ENCODE peak calls at places on chromosomes 7 and 10, in ten cellular contexts. V is body of pancreas, P is NCI-H1105, X is GM03348, H is dorsolateral prefrontal cortex, B is nucleus accumbens, A is heart left ventricle, D is NCI-H2171 treated with DMSO at 0.1 percent for 48 hours, Q is astrocyte of the spinal cord, N is OCI-LY7. S is an unnamed sample.

GRCh38 chr10:7829289-7829834 is 11.1 kb downstream of the TAF3 start:
- DNase-seq in V (no peak), P (no peak), X (no peak), H (no peak), B (no peak), A (no peak), D (no peak), Q (no peak), N (no peak), S (no peak)

GRCh38 chr10:75108684-75109458 is 2.6 kb upstream of the SAMD8 start:
- DNase-seq in V (peak; percentile 38), P (no peak), X (peak; percentile 69), H (no peak), B (no peak), A (no peak), D (no peak), Q (no peak), N (peak; percentile 21), S (no peak)

GRCh38 chr7:29053105-29053872 is 93.0 kb downstream of the CPVL start:
- DNase-seq in V (no peak), P (no peak), X (no peak), H (no peak), B (no peak), A (no peak), D (no peak), Q (no peak), N (no peak), S (no peak)

GRCh38 chr10:33772370-33773331 is 438.2 kb upstream of the NRP1 start:
- DNase-seq in V (peak; percentile 22), P (no peak), X (peak; percentile 9), H (no peak), B (no peak), A (no peak), D (no peak), Q (peak; percentile 18), N (no peak), S (no peak)

GRCh38 chr7:41292457-41292856 is 410.4 kb downstream of the INHBA start:
- DNase-seq in V (no peak), P (no peak), X (no peak), H (no peak), B (no peak), A (no peak), D (peak; percentile 46), Q (no peak), N (no peak), S (no peak)

GRCh38 chr10:71985542-71986250 is 21.5 kb downstream of the CHST3 start:
- DNase-seq in V (no peak), P (no peak), X (peak; percentile 74), H (no peak), B (no peak), A (no peak), D (no peak), Q (peak; percentile 68), N (no peak), S (peak; percentile 69)

GRCh38 chr7:131530137-131530536 is 26.3 kb downstream of the PODXL start:
- DNase-seq in V (no peak), P (no peak), X (no peak), H (no peak), B (no peak), A (no peak), D (no peak), Q (no peak), N (no peak), S (no peak)

GRCh38 chr10:10544890-10545289 is 472.8 kb upstream of the CELF2 start:
- DNase-seq in V (no peak), P (no peak), X (no peak), H (no peak), B (no peak), A (no peak), D (no peak), Q (no peak), N (no peak), S (no peak)

GRCh38 chr10:99682032-99682431 is 22.7 kb downstream of the ENTPD7 start:
- DNase-seq in V (no peak), P (no peak), X (no peak), H (no peak), B (no peak), A (no peak), D (no peak), Q (no peak), N (no peak), S (no peak)

GRCh38 chr10:60099998-60100747 is 193.8 kb upstream of the CCDC6 start:
- DNase-seq in V (peak; percentile 14), P (peak; percentile 25), X (peak; percentile 62), H (no peak), B (no peak), A (no peak), D (peak; percentile 51), Q (peak; percentile 73), N (peak; percentile 58), S (peak; percentile 16)

GRCh38 chr7:92841192-92841591 is 4.8 kb upstream of the CDK6 start:
- DNase-seq in V (no peak), P (no peak), X (no peak), H (no peak), B (no peak), A (no peak), D (no peak), Q (no peak), N (no peak), S (no peak)

GRCh38 chr7:155597753-155598140 is 46.7 kb upstream of the RBM33 start:
- DNase-seq in V (peak; percentile 46), P (no peak), X (no peak), H (no peak), B (no peak), A (no peak), D (no peak), Q (no peak), N (no peak), S (no peak)

GRCh38 chr7:142425281-142425680 is 167.4 kb upstream of the PRSS58 start:
- DNase-seq in V (no peak), P (no peak), X (no peak), H (no peak), B (no peak), A (no peak), D (no peak), Q (no peak), N (no peak), S (no peak)

GRCh38 chr10:131195116-131195515 is 116.4 kb downstream of the TCERG1L start:
- DNase-seq in V (no peak), P (no peak), X (no peak), H (no peak), B (no peak), A (no peak), D (no peak), Q (no peak), N (no peak), S (no peak)

GRCh38 chr10:103717341-103718246 is 137.8 kb downstream of the SH3PXD2A start:
- DNase-seq in V (no peak), P (no peak), X (no peak), H (no peak), B (no peak), A (peak; percentile 25), D (peak; percentile 53), Q (no peak), N (no peak), S (no peak)

GRCh38 chr7:155410436-155410835 is 47.5 kb upstream of the EN2 start:
- DNase-seq in V (no peak), P (no peak), X (no peak), H (no peak), B (no peak), A (no peak), D (no peak), Q (no peak), N (no peak), S (no peak)

GRCh38 chr10:67763499-67764011 is 67.6 kb upstream of the CTNNA3 start:
- DNase-seq in V (peak; percentile 83), P (peak; percentile 40), X (peak; percentile 78), H (peak; percentile 83), B (peak; percentile 64), A (peak; percentile 91), D (peak; percentile 75), Q (peak; percentile 70), N (peak; percentile 62), S (peak; percentile 67)

GRCh38 chr10:97404044-97404443 is 2.9 kb upstream of the RRP12 start:
- DNase-seq in V (no peak), P (no peak), X (no peak), H (no peak), B (no peak), A (no peak), D (no peak), Q (no peak), N (no peak), S (no peak)

GRCh38 chr7:15199482-15199881 is 296.9 kb upstream of the DGKB start:
- DNase-seq in V (no peak), P (no peak), X (no peak), H (no peak), B (no peak), A (no peak), D (peak; percentile 25), Q (peak; percentile 40), N (no peak), S (no peak)

GRCh38 chr7:134553976-134554375 is 5.1 kb downstream of the AKR1B15 start:
- DNase-seq in V (no peak), P (no peak), X (no peak), H (no peak), B (no peak), A (no peak), D (no peak), Q (no peak), N (peak; percentile 14), S (peak; percentile 9)

GRCh38 chr10:107611101-107611500 is 446.6 kb upstream of the SORCS1 start:
- DNase-seq in V (no peak), P (no peak), X (no peak), H (no peak), B (no peak), A (no peak), D (no peak), Q (no peak), N (no peak), S (no peak)

GRCh38 chr10:123154943-123155505 is 822 bp downstream of the BUB3 start:
- DNase-seq in V (no peak), P (no peak), X (no peak), H (no peak), B (no peak), A (no peak), D (no peak), Q (peak; percentile 58), N (no peak), S (no peak)

GRCh38 chr10:124967255-124967654 is 25.3 kb downstream of the ZRANB1 start:
- DNase-seq in V (no peak), P (no peak), X (no peak), H (no peak), B (no peak), A (no peak), D (no peak), Q (no peak), N (no peak), S (no peak)

GRCh38 chr10:58453098-58453497 is 59.6 kb upstream of the BICC1 start:
- DNase-seq in V (no peak), P (no peak), X (no peak), H (no peak), B (no peak), A (no peak), D (no peak), Q (no peak), N (no peak), S (no peak)

GRCh38 chr7:1593091-1593866 is 23.4 kb upstream of the PSMG3 start:
- DNase-seq in V (no peak), P (no peak), X (no peak), H (no peak), B (no peak), A (no peak), D (no peak), Q (no peak), N (peak; percentile 25), S (no peak)

GRCh38 chr10:103502849-103503660 is 9.6 kb downstream of the NEURL1 start:
- DNase-seq in V (no peak), P (no peak), X (no peak), H (peak; percentile 50), B (no peak), A (no peak), D (no peak), Q (no peak), N (no peak), S (no peak)

GRCh38 chr7:116527521-116527920 is 2.7 kb downstream of the CAV1 start:
- DNase-seq in V (no peak), P (no peak), X (no peak), H (no peak), B (no peak), A (no peak), D (no peak), Q (no peak), N (no peak), S (no peak)

GRCh38 chr7:86876132-86876531 is 183.3 kb downstream of the ELAPOR2 start:
- DNase-seq in V (no peak), P (no peak), X (no peak), H (no peak), B (no peak), A (no peak), D (no peak), Q (no peak), N (no peak), S (no peak)